ENCODE peak calls at places on chromosomes 2 and 18, in ten cellular contexts. One of them, this sample, is unnamed.
A peak's percentile ranks its signal among the peaks of the same experiment; 100 is the strongest.

GRCh38 chr18:58046087-58046793 is 2.2 kb downstream of the NEDD4L start:
- DNase-seq in left kidney: peak; percentile 70
- DNase-seq in putamen: no peak
- DNase-seq in ACHN: peak; percentile 23
- DNase-seq in HT1080: no peak
- DNase-seq in cardiac muscle cell: no peak
- DNase-seq in KBM-7: no peak
- DNase-seq in mucosa of gallbladder: no peak
- DNase-seq in EH: peak; percentile 13
- DNase-seq in left colon: no peak
- DNase-seq in this sample: no peak

GRCh38 chr2:72676341-72677025 is 149.3 kb downstream of the EXOC6B start:
- DNase-seq in HT1080: no peak
- DNase-seq in EH: peak; percentile 41
- DNase-seq in putamen: no peak
- DNase-seq in mucosa of gallbladder: no peak
- DNase-seq in left kidney: peak; percentile 8
- DNase-seq in KBM-7: no peak
- DNase-seq in left colon: no peak
- DNase-seq in ACHN: no peak
- DNase-seq in cardiac muscle cell: no peak
- DNase-seq in this sample: peak; percentile 60

GRCh38 chr2:217746741-217747287 is 256.0 kb downstream of the TNS1 start:
- DNase-seq in cardiac muscle cell: no peak
- DNase-seq in KBM-7: no peak
- DNase-seq in ACHN: no peak
- DNase-seq in left kidney: no peak
- DNase-seq in left colon: no peak
- DNase-seq in putamen: no peak
- DNase-seq in mucosa of gallbladder: no peak
- DNase-seq in HT1080: peak; percentile 52
- DNase-seq in EH: peak; percentile 26
- DNase-seq in this sample: no peak

GRCh38 chr2:1900736-1901135 is 156.4 kb upstream of the PXDN start:
- DNase-seq in KBM-7: no peak
- DNase-seq in left kidney: peak; percentile 23
- DNase-seq in putamen: no peak
- DNase-seq in left colon: no peak
- DNase-seq in ACHN: no peak
- DNase-seq in HT1080: no peak
- DNase-seq in EH: no peak
- DNase-seq in mucosa of gallbladder: no peak
- DNase-seq in cardiac muscle cell: peak; percentile 49
- DNase-seq in this sample: no peak

GRCh38 chr2:6203297-6203959 is 511.2 kb downstream of the SOX11 start:
- DNase-seq in left colon: no peak
- DNase-seq in mucosa of gallbladder: no peak
- DNase-seq in cardiac muscle cell: no peak
- DNase-seq in ACHN: no peak
- DNase-seq in left kidney: no peak
- DNase-seq in putamen: no peak
- DNase-seq in EH: no peak
- DNase-seq in HT1080: no peak
- DNase-seq in KBM-7: no peak
- DNase-seq in this sample: no peak

GRCh38 chr18:8870528-8870927 is 165.2 kb downstream of the MTCL1 start:
- DNase-seq in cardiac muscle cell: no peak
- DNase-seq in putamen: no peak
- DNase-seq in ACHN: no peak
- DNase-seq in EH: peak; percentile 31
- DNase-seq in HT1080: no peak
- DNase-seq in left kidney: no peak
- DNase-seq in KBM-7: no peak
- DNase-seq in left colon: no peak
- DNase-seq in mucosa of gallbladder: no peak
- DNase-seq in this sample: no peak

GRCh38 chr2:2530334-2530733 is 199.3 kb upstream of the MYT1L start:
- DNase-seq in ACHN: no peak
- DNase-seq in KBM-7: no peak
- DNase-seq in left kidney: no peak
- DNase-seq in cardiac muscle cell: no peak
- DNase-seq in mucosa of gallbladder: no peak
- DNase-seq in HT1080: peak; percentile 1
- DNase-seq in left colon: no peak
- DNase-seq in putamen: no peak
- DNase-seq in EH: no peak
- DNase-seq in this sample: no peak

GRCh38 chr18:22674300-22674699 is 256.6 kb upstream of the CTAGE1 start:
- DNase-seq in putamen: no peak
- DNase-seq in mucosa of gallbladder: no peak
- DNase-seq in HT1080: peak; percentile 90
- DNase-seq in left kidney: no peak
- DNase-seq in left colon: no peak
- DNase-seq in ACHN: peak; percentile 76
- DNase-seq in KBM-7: no peak
- DNase-seq in EH: peak; percentile 94
- DNase-seq in cardiac muscle cell: no peak
- DNase-seq in this sample: peak; percentile 86

GRCh38 chr2:165573534-165574461 is 104.3 kb downstream of the CSRNP3 start:
- DNase-seq in KBM-7: no peak
- DNase-seq in mucosa of gallbladder: peak; percentile 38
- DNase-seq in putamen: peak; percentile 80
- DNase-seq in cardiac muscle cell: peak; percentile 80
- DNase-seq in HT1080: no peak
- DNase-seq in EH: no peak
- DNase-seq in ACHN: peak; percentile 79
- DNase-seq in left colon: peak; percentile 59
- DNase-seq in left kidney: peak; percentile 96
- DNase-seq in this sample: peak; percentile 40

GRCh38 chr2:60979231-60979630 is 38.3 kb upstream of the PEX13 start:
- DNase-seq in EH: no peak
- DNase-seq in left colon: no peak
- DNase-seq in putamen: no peak
- DNase-seq in cardiac muscle cell: no peak
- DNase-seq in KBM-7: peak; percentile 77
- DNase-seq in ACHN: no peak
- DNase-seq in HT1080: no peak
- DNase-seq in mucosa of gallbladder: no peak
- DNase-seq in left kidney: no peak
- DNase-seq in this sample: no peak

GRCh38 chr18:11607897-11608296 is 1.5 kb upstream of the SLC35G4 start:
- DNase-seq in HT1080: no peak
- DNase-seq in left kidney: no peak
- DNase-seq in left colon: no peak
- DNase-seq in cardiac muscle cell: peak; percentile 2
- DNase-seq in ACHN: no peak
- DNase-seq in mucosa of gallbladder: no peak
- DNase-seq in KBM-7: no peak
- DNase-seq in EH: no peak
- DNase-seq in putamen: no peak
- DNase-seq in this sample: no peak

GRCh38 chr2:99403524-99403923 is 66.3 kb downstream of the EIF5B start:
- DNase-seq in mucosa of gallbladder: peak; percentile 13
- DNase-seq in left kidney: peak; percentile 69
- DNase-seq in HT1080: no peak
- DNase-seq in putamen: no peak
- DNase-seq in EH: no peak
- DNase-seq in cardiac muscle cell: peak; percentile 76
- DNase-seq in ACHN: peak; percentile 30
- DNase-seq in KBM-7: no peak
- DNase-seq in left colon: no peak
- DNase-seq in this sample: no peak

GRCh38 chr2:37920570-37920969 is 4.5 kb upstream of the RMDN2 start:
- DNase-seq in KBM-7: no peak
- DNase-seq in left kidney: peak; percentile 23
- DNase-seq in ACHN: no peak
- DNase-seq in cardiac muscle cell: peak; percentile 8
- DNase-seq in left colon: no peak
- DNase-seq in HT1080: peak; percentile 38
- DNase-seq in mucosa of gallbladder: no peak
- DNase-seq in putamen: no peak
- DNase-seq in EH: peak; percentile 87
- DNase-seq in this sample: peak; percentile 82

GRCh38 chr2:66684289-66684688 is 249.4 kb downstream of the MEIS1 start:
- DNase-seq in EH: no peak
- DNase-seq in left colon: no peak
- DNase-seq in cardiac muscle cell: no peak
- DNase-seq in ACHN: no peak
- DNase-seq in putamen: no peak
- DNase-seq in mucosa of gallbladder: no peak
- DNase-seq in HT1080: no peak
- DNase-seq in KBM-7: no peak
- DNase-seq in left kidney: no peak
- DNase-seq in this sample: no peak

GRCh38 chr2:101744832-101745231 is 47.3 kb downstream of the MAP4K4 start:
- DNase-seq in left colon: no peak
- DNase-seq in KBM-7: no peak
- DNase-seq in putamen: no peak
- DNase-seq in ACHN: no peak
- DNase-seq in EH: no peak
- DNase-seq in cardiac muscle cell: no peak
- DNase-seq in HT1080: no peak
- DNase-seq in left kidney: no peak
- DNase-seq in mucosa of gallbladder: no peak
- DNase-seq in this sample: no peak

GRCh38 chr2:51722311-51722710 is 690.4 kb upstream of the NRXN1 start:
- DNase-seq in EH: no peak
- DNase-seq in putamen: no peak
- DNase-seq in cardiac muscle cell: no peak
- DNase-seq in left colon: no peak
- DNase-seq in ACHN: no peak
- DNase-seq in left kidney: no peak
- DNase-seq in HT1080: peak; percentile 78
- DNase-seq in mucosa of gallbladder: no peak
- DNase-seq in KBM-7: no peak
- DNase-seq in this sample: no peak

GRCh38 chr2:207423886-207424285 is 105.9 kb upstream of the CREB1 start:
- DNase-seq in EH: peak; percentile 96
- DNase-seq in KBM-7: peak; percentile 79
- DNase-seq in mucosa of gallbladder: no peak
- DNase-seq in ACHN: peak; percentile 63
- DNase-seq in cardiac muscle cell: no peak
- DNase-seq in left colon: no peak
- DNase-seq in HT1080: peak; percentile 97
- DNase-seq in left kidney: no peak
- DNase-seq in putamen: no peak
- DNase-seq in this sample: peak; percentile 87

GRCh38 chr2:186009341-186009740 is 270.7 kb downstream of the FSIP2 start:
- DNase-seq in left colon: no peak
- DNase-seq in ACHN: no peak
- DNase-seq in HT1080: no peak
- DNase-seq in KBM-7: no peak
- DNase-seq in EH: no peak
- DNase-seq in putamen: no peak
- DNase-seq in mucosa of gallbladder: no peak
- DNase-seq in left kidney: no peak
- DNase-seq in cardiac muscle cell: no peak
- DNase-seq in this sample: no peak

GRCh38 chr2:13413989-13414388 is 697.3 kb downstream of the TRIB2 start:
- DNase-seq in left colon: no peak
- DNase-seq in cardiac muscle cell: no peak
- DNase-seq in putamen: no peak
- DNase-seq in HT1080: no peak
- DNase-seq in EH: no peak
- DNase-seq in left kidney: peak; percentile 4
- DNase-seq in ACHN: peak; percentile 21
- DNase-seq in mucosa of gallbladder: no peak
- DNase-seq in KBM-7: no peak
- DNase-seq in this sample: peak; percentile 23

GRCh38 chr2:232541195-232541960 is 1.9 kb downstream of the CHRNG start:
- DNase-seq in putamen: no peak
- DNase-seq in left kidney: no peak
- DNase-seq in left colon: no peak
- DNase-seq in ACHN: no peak
- DNase-seq in HT1080: no peak
- DNase-seq in KBM-7: peak; percentile 20
- DNase-seq in mucosa of gallbladder: no peak
- DNase-seq in EH: no peak
- DNase-seq in cardiac muscle cell: no peak
- DNase-seq in this sample: no peak

GRCh38 chr18:48866028-48866733 is 84.6 kb downstream of the SMAD7 start:
- DNase-seq in left colon: peak; percentile 47
- DNase-seq in EH: peak; percentile 58
- DNase-seq in cardiac muscle cell: no peak
- DNase-seq in HT1080: peak; percentile 34
- DNase-seq in mucosa of gallbladder: peak; percentile 43
- DNase-seq in putamen: peak; percentile 64
- DNase-seq in KBM-7: no peak
- DNase-seq in left kidney: peak; percentile 11
- DNase-seq in ACHN: no peak
- DNase-seq in this sample: no peak

This sample was measured in A172.